ENCODE peak calls at places on chromosomes 7 and 10, in five cellular contexts. H is H54, L is A549, X is osteocyte, D is NB4. E is an unnamed sample.

GRCh38 chr10:101660268-101660667 is 34.7 kb downstream of the FBXW4 start:
- DNase-seq in H (no peak), L (no peak), X (no peak), D (no peak), E (no peak)

GRCh38 chr7:137151056-137151731 is 192.3 kb downstream of the PTN start:
- DNase-seq in H (no peak), L (no peak), X (no peak), D (no peak), E (no peak)

GRCh38 chr10:91010952-91011351 is 90.1 kb upstream of the ANKRD1 start:
- DNase-seq in H (peak), L (no peak), X (no peak), D (no peak), E (no peak)

GRCh38 chr10:73908853-73909611 is 1.9 kb upstream of the PLAU start:
- DNase-seq in H (peak), L (peak), X (no peak), D (peak), E (peak)

GRCh38 chr10:49363309-49364031 is 32.4 kb downstream of the DRGX start:
- DNase-seq in H (no peak), L (no peak), X (peak), D (no peak), E (no peak)

GRCh38 chr7:75977741-75978140 is 16.7 kb downstream of the TMEM120A start:
- DNase-seq in H (no peak), L (no peak), X (no peak), D (no peak), E (no peak)

GRCh38 chr10:29140991-29141390 is 147.9 kb upstream of the LYZL1 start:
- DNase-seq in H (peak), L (peak), X (peak), D (no peak), E (no peak)

GRCh38 chr7:81534996-81535395 is 234.9 kb downstream of the HGF start:
- DNase-seq in H (no peak), L (no peak), X (no peak), D (no peak), E (no peak)

GRCh38 chr7:134174797-134175261 is 47.7 kb downstream of the LRGUK start:
- DNase-seq in H (peak), L (peak), X (no peak), D (peak), E (peak)

GRCh38 chr10:70478191-70479160 is at the start of gene PALD1:
- DNase-seq in H (no peak), L (peak), X (no peak), D (peak), E (peak)

GRCh38 chr7:72411419-72411818 is 719 bp downstream of the CALN1 start:
- DNase-seq in H (no peak), L (no peak), X (no peak), D (no peak), E (no peak)

GRCh38 chr7:37916673-37917660 is at the start of gene SFRP4:
- DNase-seq in H (peak), L (peak), X (no peak), D (peak), E (peak)

GRCh38 chr7:33423646-33424020 is 294.3 kb downstream of the BBS9 start:
- DNase-seq in H (no peak), L (peak), X (no peak), D (peak), E (no peak)

GRCh38 chr7:112866424-112866823 is 76.2 kb upstream of the TMEM168 start:
- DNase-seq in H (no peak), L (no peak), X (no peak), D (no peak), E (no peak)

GRCh38 chr7:102287465-102288146 is 938 bp downstream of the SH2B2 start:
- DNase-seq in H (peak), L (no peak), X (no peak), D (peak), E (peak)

GRCh38 chr7:105643384-105643783 is 62.1 kb upstream of the EFCAB10 start:
- DNase-seq in H (no peak), L (no peak), X (no peak), D (no peak), E (no peak)

GRCh38 chr10:46530249-46531186 is 25.9 kb downstream of the GPRIN2 start:
- DNase-seq in H (no peak), L (peak), X (no peak), D (peak), E (no peak)

GRCh38 chr7:92025260-92025659 is 84.6 kb downstream of the AKAP9 start:
- DNase-seq in H (peak), L (no peak), X (no peak), D (no peak), E (no peak)

GRCh38 chr7:44720301-44720700 is 28.3 kb upstream of the ZMIZ2 start:
- DNase-seq in H (no peak), L (no peak), X (no peak), D (no peak), E (no peak)

GRCh38 chr10:88913803-88914202 is 33.8 kb downstream of the STAMBPL1 start:
- DNase-seq in H (no peak), L (no peak), X (no peak), D (no peak), E (no peak)

GRCh38 chr10:131660427-131660826 is 240.4 kb upstream of the PPP2R2D start:
- DNase-seq in H (no peak), L (no peak), X (no peak), D (no peak), E (no peak)

GRCh38 chr10:84388148-84388547 is 59.8 kb downstream of the CCSER2 start:
- DNase-seq in H (no peak), L (no peak), X (no peak), D (no peak), E (no peak)

GRCh38 chr7:138663741-138664710 is 37.1 kb downstream of the SVOPL start:
- DNase-seq in H (no peak), L (no peak), X (no peak), D (no peak), E (peak)

GRCh38 chr10:133033742-133034048 is 54.0 kb upstream of the ADGRA1 start:
- DNase-seq in H (no peak), L (no peak), X (no peak), D (no peak), E (no peak)

GRCh38 chr10:88456730-88457129 is 126.4 kb downstream of the RNLS start:
- DNase-seq in H (no peak), L (no peak), X (no peak), D (peak), E (no peak)

GRCh38 chr7:36232971-36233550 is 80.0 kb downstream of the EEPD1 start:
- DNase-seq in H (no peak), L (no peak), X (peak), D (no peak), E (no peak)

GRCh38 chr7:1650363-1651030 is 19.6 kb upstream of the ELFN1 start:
- DNase-seq in H (no peak), L (no peak), X (no peak), D (no peak), E (no peak)

E was measured in Kasumi-1.